ENCODE peak calls at places on chromosomes 12 and 14, in five cellular contexts. O is HCT116, W is K562, Z is GM12878, G is HepG2. M is an unnamed sample.

GRCh38 chr12:123931686-123932321 is 40.8 kb downstream of the CCDC92 start:
- DNase-seq in O (no peak), G (no peak), Z (no peak), W (no peak), M (no peak)

GRCh38 chr14:29906256-29906885 is 21.3 kb downstream of the PRKD1 start:
- DNase-seq in W (no peak), O (no peak), G (peak; percentile 33), Z (no peak), M (no peak)

GRCh38 chr12:1203735-1204019 is 212.7 kb downstream of the ERC1 start:
- DNase-seq in G (no peak), W (no peak), Z (no peak), O (no peak), M (no peak)

GRCh38 chr14:24416932-24417619 is 12.4 kb downstream of the CBLN3 start:
- DNase-seq in O (no peak), Z (no peak), G (no peak), W (no peak), M (no peak)

GRCh38 chr14:80211143-80212024 is at the start of gene DIO2:
- DNase-seq in W (no peak), G (no peak), Z (no peak), O (no peak), M (no peak)

GRCh38 chr12:121905746-121906145 is 12.6 kb upstream of the CFAP251 start:
- DNase-seq in W (no peak), Z (no peak), G (no peak), O (no peak), M (no peak)

GRCh38 chr12:32661706-32662105 is 17.4 kb upstream of the DNM1L start:
- DNase-seq in Z (no peak), G (no peak), O (no peak), W (no peak), M (no peak)

GRCh38 chr12:57896437-57897201 is 44.7 kb upstream of the ATP23 start:
- DNase-seq in Z (no peak), G (no peak), W (no peak), O (no peak), M (peak; percentile 82)

GRCh38 chr14:99774526-99775307 is 18.5 kb upstream of the EML1 start:
- DNase-seq in W (no peak), Z (no peak), O (no peak), G (no peak), M (no peak)

GRCh38 chr12:114687802-114688201 is 3.8 kb upstream of the TBX3 start:
- DNase-seq in O (no peak), Z (no peak), W (no peak), G (no peak), M (no peak)

GRCh38 chr12:26896913-26897312 is 40.9 kb downstream of the INTS13 start:
- DNase-seq in W (no peak), Z (no peak), O (no peak), G (no peak), M (no peak)

GRCh38 chr12:77190022-77190421 is 124.7 kb upstream of the E2F7 start:
- DNase-seq in Z (no peak), G (no peak), W (no peak), O (no peak), M (no peak)

GRCh38 chr12:93020998-93021597 is 92.0 kb upstream of the EEA1 start:
- DNase-seq in G (no peak), O (no peak), W (peak; percentile 41), Z (no peak), M (no peak)

GRCh38 chr12:63150255-63151060 is 543 bp downstream of the AVPR1A start:
- DNase-seq in W (no peak), O (no peak), Z (no peak), G (no peak), M (peak; percentile 17)

GRCh38 chr12:64730585-64730964 is 28.6 kb downstream of the GNS start:
- DNase-seq in Z (no peak), O (no peak), G (no peak), W (no peak), M (peak; percentile 49)

GRCh38 chr12:132833341-132833740 is 4.7 kb upstream of the GOLGA3 start:
- DNase-seq in O (no peak), Z (no peak), W (no peak), G (no peak), M (no peak)

GRCh38 chr12:27500546-27500945 is 23.5 kb upstream of the PPFIBP1 start:
- DNase-seq in G (no peak), O (no peak), W (no peak), Z (no peak), M (no peak)

GRCh38 chr12:81668475-81668874 is 90.7 kb downstream of the PPFIA2 start:
- DNase-seq in Z (no peak), O (peak; percentile 26), W (no peak), G (no peak), M (no peak)

GRCh38 chr12:11768233-11768965 is 118.9 kb downstream of the ETV6 start:
- DNase-seq in W (no peak), O (no peak), G (peak; percentile 35), Z (no peak), M (no peak)

GRCh38 chr12:125652689-125653088 is 587.5 kb downstream of the AACS start:
- DNase-seq in W (no peak), Z (no peak), O (no peak), G (no peak), M (no peak)

GRCh38 chr12:52186135-52186840 is 5.5 kb downstream of the KRT80 start:
- DNase-seq in G (peak; percentile 39), W (no peak), Z (no peak), O (no peak), M (no peak)

GRCh38 chr14:98953544-98954346 is 318.3 kb downstream of the BCL11B start:
- DNase-seq in G (no peak), Z (no peak), W (no peak), O (no peak), M (no peak)

GRCh38 chr12:119114294-119114693 is 64.4 kb upstream of the HSPB8 start:
- DNase-seq in G (no peak), O (no peak), W (no peak), Z (no peak), M (no peak)

GRCh38 chr14:21041676-21042433 is at the start of gene RNASE7:
- DNase-seq in O (no peak), W (no peak), Z (no peak), G (no peak), M (no peak)

GRCh38 chr14:85124896-85125295 is 405.0 kb upstream of the FLRT2 start:
- DNase-seq in Z (no peak), W (no peak), G (no peak), O (no peak), M (no peak)

DNA sequence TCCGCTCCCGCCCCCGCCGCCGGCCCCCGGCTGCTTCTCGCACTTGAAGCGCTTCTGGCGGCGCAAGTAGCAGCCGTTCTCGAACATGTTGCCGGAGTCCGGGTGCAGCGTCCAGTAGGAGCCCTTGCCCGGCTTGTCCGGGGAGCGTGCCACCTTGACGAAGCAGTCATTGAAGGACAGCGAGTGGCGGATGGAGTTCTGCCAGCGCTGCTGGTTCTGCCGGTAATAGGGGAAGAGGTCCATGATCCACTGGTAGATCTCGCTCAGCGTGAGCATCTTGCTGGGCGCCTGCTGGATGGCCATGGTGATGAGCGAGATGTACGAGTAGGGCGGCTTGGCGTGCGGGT is 3.1 kb downstream of the FOXA1 start:
- DNase-seq in Z (no peak), G (no peak), W (no peak), O (no peak), M (no peak)
- TF ChIP-seq ZBTB33 in Z (no peak), G (peak; percentile 45), W (no peak), O (no peak), M (no peak)

GRCh38 chr12:5088586-5089264 is 45.0 kb downstream of the KCNA5 start:
- DNase-seq in G (no peak), O (no peak), W (no peak), Z (no peak), M (peak; percentile 27)

GRCh38 chr12:5081016-5081415 is 37.3 kb downstream of the KCNA5 start:
- DNase-seq in O (no peak), W (peak; percentile 6), Z (no peak), G (no peak), M (no peak)

GRCh38 chr12:5087831-5088554 is 44.3 kb downstream of the KCNA5 start:
- DNase-seq in G (no peak), W (no peak), O (no peak), Z (no peak), M (no peak)

GRCh38 chr12:5085896-5086295 is 42.2 kb downstream of the KCNA5 start:
- DNase-seq in Z (no peak), O (no peak), G (no peak), W (no peak), M (no peak)

GRCh38 chr12:5083955-5084849 is 40.5 kb downstream of the KCNA5 start:
- DNase-seq in Z (peak; percentile 23), W (peak; percentile 39), G (peak; percentile 24), O (peak; percentile 28), M (peak; percentile 66)
- TF ChIP-seq ZBTB33 in Z (no peak), W (no peak), G (no peak), O (no peak), M (no peak)

GRCh38 chr14:86712727-86713126 is 1182.8 kb downstream of the FLRT2 start:
- DNase-seq in W (no peak), Z (no peak), O (no peak), G (peak; percentile 82), M (no peak)

GRCh38 chr14:86714153-86714552 is 1184.2 kb downstream of the FLRT2 start:
- DNase-seq in G (no peak), W (no peak), Z (no peak), O (no peak), M (no peak)

GRCh38 chr14:86714575-86714974 is 1184.6 kb downstream of the FLRT2 start:
- DNase-seq in O (no peak), Z (no peak), W (no peak), G (no peak), M (no peak)

GRCh38 chr14:86708846-86709339 is 1178.9 kb downstream of the FLRT2 start:
- DNase-seq in G (peak; percentile 99), W (no peak), Z (no peak), O (no peak), M (no peak)

DNA sequence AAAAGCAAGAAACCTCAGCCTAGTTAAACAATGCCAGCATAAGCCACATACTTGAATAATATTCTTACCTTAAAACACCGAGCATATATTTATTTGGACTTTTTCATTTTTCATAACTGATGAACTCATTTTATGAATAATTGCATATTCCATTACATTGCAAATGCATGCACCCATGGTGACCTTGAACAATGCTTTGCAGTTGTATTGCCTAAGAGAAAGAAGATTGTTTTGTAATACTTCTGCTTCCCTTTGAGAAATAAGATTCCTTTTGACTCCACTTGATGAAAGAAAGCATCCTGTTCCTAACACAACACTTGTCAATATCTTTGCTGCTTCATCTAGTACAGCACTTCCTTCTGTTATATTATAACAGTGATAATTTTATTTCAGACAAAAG is 1182.2 kb downstream of the FLRT2 start:
- DNase-seq in W (no peak), G (peak; percentile 10), Z (no peak), O (no peak), M (no peak)
- TF ChIP-seq ZBTB33 in W (no peak), G (no peak), Z (no peak), O (no peak), M (no peak)

GRCh38 chr12:16350682-16351081 is 3.2 kb downstream of the MGST1 start:
- DNase-seq in Z (no peak), W (no peak), O (peak; percentile 75), G (peak; percentile 28), M (no peak)
- TF ChIP-seq ZBTB33 in Z (no peak), W (no peak), O (no peak), G (no peak), M (no peak)

M was measured in SK-N-SH.